ENCODE peak calls at places on chromosomes 3 and 15, in six cellular contexts. M is stimulated activated CD4-positive, alpha-beta T cell treated with anti-CD3 and anti-CD28 coated beads, Interleukin-12 subunit alpha, Interleukin-12 subunit beta, amount 100 ng/mL, for 24 hours; J is KG1; G is NCI-H82; K is endothelial cell; C is brain microvascular endothelial cell. V is an unnamed sample.

GRCh38 chr3:160402249-160403027 is 3.0 kb downstream of the SMC4 start:
- DNase-seq in C (no peak), M (no peak), G (no peak), J (no peak), K (no peak), V (no peak)

GRCh38 chr3:190644766-190645165 is 130.9 kb downstream of the IL1RAP start:
- DNase-seq in G (no peak), J (no peak), M (no peak), K (no peak), C (peak; percentile 19), V (no peak)

GRCh38 chr3:48472673-48472922 is 26.1 kb downstream of the ATRIP start:
- DNase-seq in M (no peak), C (no peak), K (no peak), J (no peak), G (no peak), V (no peak)

GRCh38 chr3:17741621-17742091 is 775 bp downstream of the TBC1D5 start:
- DNase-seq in K (no peak), C (no peak), G (no peak), M (no peak), J (peak; percentile 54), V (no peak)

GRCh38 chr15:77819271-77819806 is 186.6 kb upstream of the LINGO1 start:
- DNase-seq in M (no peak), C (no peak), K (peak; percentile 30), G (peak; percentile 63), J (no peak), V (no peak)

GRCh38 chr3:10962481-10963036 is 30.0 kb upstream of the SLC6A1 start:
- DNase-seq in K (no peak), G (no peak), J (no peak), C (no peak), M (no peak), V (no peak)

GRCh38 chr3:30258426-30259392 is 347.7 kb upstream of the TGFBR2 start:
- DNase-seq in K (no peak), C (no peak), J (no peak), M (no peak), G (no peak), V (no peak)

GRCh38 chr3:55675478-55675877 is 188.4 kb upstream of the WNT5A start:
- DNase-seq in K (no peak), M (no peak), G (no peak), J (no peak), C (no peak), V (no peak)

GRCh38 chr3:139281096-139281495 is 62.7 kb upstream of the MRPS22 start:
- DNase-seq in G (no peak), M (no peak), C (no peak), J (no peak), K (no peak), V (no peak)

GRCh38 chr15:90650117-90650955 is 66.8 kb upstream of the BLM start:
- DNase-seq in J (peak; percentile 69), C (peak; percentile 24), G (no peak), K (peak; percentile 34), M (no peak), V (no peak)

GRCh38 chr3:50661321-50661837 is 13.3 kb upstream of the DOCK3 start:
- DNase-seq in K (no peak), M (no peak), J (no peak), C (no peak), G (no peak), V (no peak)

GRCh38 chr3:121995190-121996137 is 26.6 kb downstream of the ILDR1 start:
- DNase-seq in M (no peak), C (peak; percentile 77), J (peak; percentile 68), K (peak; percentile 50), G (peak; percentile 80), V (no peak)

GRCh38 chr3:154458560-154458959 is 28.6 kb upstream of the GPR149 start:
- DNase-seq in G (no peak), C (no peak), K (no peak), J (no peak), M (no peak), V (no peak)